ENCODE peak calls at places on chromosome 6, in nine cellular contexts. R is activated naive CD4-positive, alpha-beta T cell treated with anti-CD3 and anti-CD28 coated beads, Interleukin-2, amount 10 ng/mL, durations not matched to agents 7 days and 5 days; Q is pulmonary artery endothelial cell; V is EL; I is dorsolateral prefrontal cortex; E is AG08396; M is mesenteric fat pad; B is IMR-90; N is NCI-H774. P is an unnamed sample.

GRCh38 chr6:88619951-88620350 is 343.5 kb downstream of the RNGTT start:
- DNase-seq in R (no peak), Q (no peak), V (no peak), I (no peak), E (no peak), M (no peak), B (no peak), N (no peak), P (no peak)

GRCh38 chr6:35035481-35036030 is 105.6 kb downstream of the TCP11 start:
- DNase-seq in R (no peak), Q (no peak), V (no peak), I (no peak), E (no peak), M (no peak), B (no peak), N (no peak), P (no peak)

GRCh38 chr6:161162722-161163121 is 111.1 kb downstream of the AGPAT4 start:
- DNase-seq in R (no peak), Q (no peak), V (no peak), I (no peak), E (no peak), M (peak), B (no peak), N (no peak), P (no peak)

GRCh38 chr6:88157106-88157505 is 9.0 kb downstream of the CNR1 start:
- DNase-seq in R (no peak), Q (no peak), V (no peak), I (no peak), E (no peak), M (no peak), B (no peak), N (no peak), P (peak)

GRCh38 chr6:103800131-103800670 is 1059.5 kb downstream of the HACE1 start:
- DNase-seq in R (no peak), Q (no peak), V (no peak), I (no peak), E (no peak), M (no peak), B (no peak), N (no peak), P (no peak)

GRCh38 chr6:18400831-18401446 is 13.8 kb downstream of the RNF144B start:
- DNase-seq in R (no peak), Q (peak), V (peak), I (no peak), E (no peak), M (no peak), B (peak), N (no peak), P (peak)

GRCh38 chr6:29755295-29755871 is 32.1 kb downstream of the HLA-F start:
- DNase-seq in R (no peak), Q (no peak), V (no peak), I (no peak), E (no peak), M (no peak), B (no peak), N (no peak), P (no peak)

GRCh38 chr6:158905277-158905676 is 86.1 kb upstream of the EZR start:
- DNase-seq in R (no peak), Q (no peak), V (no peak), I (no peak), E (no peak), M (no peak), B (peak), N (no peak), P (no peak)

GRCh38 chr6:139941826-139942225 is 567.4 kb upstream of the CITED2 start:
- DNase-seq in R (no peak), Q (no peak), V (no peak), I (no peak), E (no peak), M (no peak), B (no peak), N (no peak), P (no peak)

GRCh38 chr6:56642366-56643261 is at the start of gene DST:
- DNase-seq in R (no peak), Q (no peak), V (peak), I (no peak), E (peak), M (no peak), B (peak), N (no peak), P (peak)

GRCh38 chr6:16383607-16384206 is 145.3 kb downstream of the GMPR start:
- DNase-seq in R (no peak), Q (no peak), V (no peak), I (no peak), E (no peak), M (no peak), B (no peak), N (no peak), P (no peak)

GRCh38 chr6:135189344-135189743 is 8.2 kb downstream of the MYB start:
- DNase-seq in R (no peak), Q (no peak), V (peak), I (no peak), E (no peak), M (no peak), B (no peak), N (no peak), P (no peak)

GRCh38 chr6:158830736-158831135 is 11.6 kb upstream of the EZR start:
- DNase-seq in R (no peak), Q (no peak), V (no peak), I (no peak), E (no peak), M (no peak), B (no peak), N (no peak), P (no peak)

GRCh38 chr6:52571099-52571755 is 5.6 kb downstream of the TRAM2 start:
- DNase-seq in R (no peak), Q (no peak), V (no peak), I (no peak), E (no peak), M (no peak), B (no peak), N (no peak), P (no peak)

GRCh38 chr6:33583591-33584155 is 3.6 kb upstream of the BAK1 start:
- DNase-seq in R (no peak), Q (no peak), V (peak), I (no peak), E (no peak), M (no peak), B (no peak), N (no peak), P (no peak)

GRCh38 chr6:85404497-85405174 is 45.2 kb upstream of the NT5E start:
- DNase-seq in R (no peak), Q (peak), V (peak), I (no peak), E (peak), M (no peak), B (peak), N (no peak), P (peak)

P was measured in fibroblast of mammary gland.